ENCODE peak calls at places on chromosomes 2 and 18, in ten cellular contexts. One of them, this sample, is unnamed.

GRCh38 chr2:159138642-159139182 is 147.8 kb downstream of the WDSUB1 start:
- DNase-seq in cardiac fibroblast: no peak
- DNase-seq in A549: no peak
- DNase-seq in GM23338: no peak
- DNase-seq in H1: no peak
- DNase-seq in epithelial cell of esophagus: peak; percentile 28
- DNase-seq in bronchial epithelial cell: no peak
- DNase-seq in choroid plexus epithelial cell: peak; percentile 31
- DNase-seq in colonic mucosa: no peak
- DNase-seq in psoas muscle: no peak
- DNase-seq in this sample: no peak

GRCh38 chr2:10820562-10820961 is 8.0 kb upstream of the PDIA6 start:
- DNase-seq in cardiac fibroblast: no peak
- DNase-seq in A549: no peak
- DNase-seq in GM23338: no peak
- DNase-seq in H1: no peak
- DNase-seq in epithelial cell of esophagus: no peak
- DNase-seq in bronchial epithelial cell: no peak
- DNase-seq in choroid plexus epithelial cell: no peak
- DNase-seq in colonic mucosa: no peak
- DNase-seq in psoas muscle: no peak
- DNase-seq in this sample: no peak

GRCh38 chr2:121969155-121969554 is 213.7 kb downstream of the TSN start:
- DNase-seq in cardiac fibroblast: peak; percentile 70
- DNase-seq in A549: no peak
- DNase-seq in GM23338: no peak
- DNase-seq in H1: no peak
- DNase-seq in epithelial cell of esophagus: no peak
- DNase-seq in bronchial epithelial cell: no peak
- DNase-seq in choroid plexus epithelial cell: no peak
- DNase-seq in colonic mucosa: no peak
- DNase-seq in psoas muscle: peak; percentile 44
- DNase-seq in this sample: no peak

GRCh38 chr2:33247325-33247724 is 229.1 kb upstream of the RASGRP3 start:
- DNase-seq in cardiac fibroblast: peak; percentile 53
- DNase-seq in A549: no peak
- DNase-seq in GM23338: no peak
- DNase-seq in H1: no peak
- DNase-seq in epithelial cell of esophagus: no peak
- DNase-seq in bronchial epithelial cell: no peak
- DNase-seq in choroid plexus epithelial cell: peak; percentile 40
- DNase-seq in colonic mucosa: no peak
- DNase-seq in psoas muscle: no peak
- DNase-seq in this sample: no peak

GRCh38 chr2:119367472-119368099 is 809 bp downstream of the DBI start:
- DNase-seq in cardiac fibroblast: peak; percentile 12
- DNase-seq in A549: peak; percentile 45
- DNase-seq in GM23338: peak; percentile 80
- DNase-seq in H1: peak; percentile 75
- DNase-seq in epithelial cell of esophagus: peak; percentile 30
- DNase-seq in bronchial epithelial cell: no peak
- DNase-seq in choroid plexus epithelial cell: peak; percentile 12
- DNase-seq in colonic mucosa: peak; percentile 84
- DNase-seq in psoas muscle: peak; percentile 69
- DNase-seq in this sample: peak; percentile 64

GRCh38 chr2:168254158-168254935 is 7.0 kb upstream of the STK39 start:
- DNase-seq in cardiac fibroblast: no peak
- DNase-seq in A549: no peak
- DNase-seq in GM23338: no peak
- DNase-seq in H1: no peak
- DNase-seq in epithelial cell of esophagus: peak; percentile 54
- DNase-seq in bronchial epithelial cell: peak; percentile 55
- DNase-seq in choroid plexus epithelial cell: peak; percentile 38
- DNase-seq in colonic mucosa: no peak
- DNase-seq in psoas muscle: no peak
- DNase-seq in this sample: no peak

GRCh38 chr18:66440433-66440832 is 163.5 kb downstream of the CDH19 start:
- DNase-seq in cardiac fibroblast: no peak
- DNase-seq in A549: no peak
- DNase-seq in GM23338: no peak
- DNase-seq in H1: no peak
- DNase-seq in epithelial cell of esophagus: no peak
- DNase-seq in bronchial epithelial cell: no peak
- DNase-seq in choroid plexus epithelial cell: no peak
- DNase-seq in colonic mucosa: no peak
- DNase-seq in psoas muscle: no peak
- DNase-seq in this sample: no peak

GRCh38 chr2:233794128-233794658 is 16.1 kb downstream of the MROH2A start:
- DNase-seq in cardiac fibroblast: no peak
- DNase-seq in A549: no peak
- DNase-seq in GM23338: no peak
- DNase-seq in H1: peak; percentile 10
- DNase-seq in epithelial cell of esophagus: no peak
- DNase-seq in bronchial epithelial cell: no peak
- DNase-seq in choroid plexus epithelial cell: no peak
- DNase-seq in colonic mucosa: peak; percentile 15
- DNase-seq in psoas muscle: no peak
- DNase-seq in this sample: no peak

GRCh38 chr2:222303828-222304736 is 5.3 kb upstream of the PAX3 start:
- DNase-seq in cardiac fibroblast: no peak
- DNase-seq in A549: no peak
- DNase-seq in GM23338: peak; percentile 59
- DNase-seq in H1: peak; percentile 64
- DNase-seq in epithelial cell of esophagus: no peak
- DNase-seq in bronchial epithelial cell: no peak
- DNase-seq in choroid plexus epithelial cell: no peak
- DNase-seq in colonic mucosa: no peak
- DNase-seq in psoas muscle: no peak
- DNase-seq in this sample: no peak

GRCh38 chr2:64124168-64124567 is 20.1 kb downstream of the PELI1 start:
- DNase-seq in cardiac fibroblast: no peak
- DNase-seq in A549: no peak
- DNase-seq in GM23338: no peak
- DNase-seq in H1: no peak
- DNase-seq in epithelial cell of esophagus: no peak
- DNase-seq in bronchial epithelial cell: no peak
- DNase-seq in choroid plexus epithelial cell: no peak
- DNase-seq in colonic mucosa: no peak
- DNase-seq in psoas muscle: no peak
- DNase-seq in this sample: no peak

GRCh38 chr2:190023860-190024259 is 38.7 kb downstream of the MSTN start:
- DNase-seq in cardiac fibroblast: peak; percentile 61
- DNase-seq in A549: peak; percentile 13
- DNase-seq in GM23338: peak; percentile 80
- DNase-seq in H1: no peak
- DNase-seq in epithelial cell of esophagus: peak; percentile 77
- DNase-seq in bronchial epithelial cell: peak; percentile 67
- DNase-seq in choroid plexus epithelial cell: peak; percentile 69
- DNase-seq in colonic mucosa: no peak
- DNase-seq in psoas muscle: no peak
- DNase-seq in this sample: peak; percentile 48

GRCh38 chr2:180507028-180507427 is 473.4 kb upstream of the UBE2E3 start:
- DNase-seq in cardiac fibroblast: no peak
- DNase-seq in A549: no peak
- DNase-seq in GM23338: no peak
- DNase-seq in H1: no peak
- DNase-seq in epithelial cell of esophagus: peak; percentile 87
- DNase-seq in bronchial epithelial cell: peak; percentile 81
- DNase-seq in choroid plexus epithelial cell: peak; percentile 36
- DNase-seq in colonic mucosa: no peak
- DNase-seq in psoas muscle: no peak
- DNase-seq in this sample: no peak

GRCh38 chr2:201797175-201797840 is 9.0 kb upstream of the CDK15 start:
- DNase-seq in cardiac fibroblast: peak; percentile 15
- DNase-seq in A549: no peak
- DNase-seq in GM23338: no peak
- DNase-seq in H1: no peak
- DNase-seq in epithelial cell of esophagus: peak; percentile 35
- DNase-seq in bronchial epithelial cell: peak; percentile 41
- DNase-seq in choroid plexus epithelial cell: peak; percentile 42
- DNase-seq in colonic mucosa: no peak
- DNase-seq in psoas muscle: no peak
- DNase-seq in this sample: no peak

GRCh38 chr18:24427484-24427883 is 1.0 kb downstream of the IMPACT start:
- DNase-seq in cardiac fibroblast: peak; percentile 33
- DNase-seq in A549: no peak
- DNase-seq in GM23338: peak; percentile 8
- DNase-seq in H1: no peak
- DNase-seq in epithelial cell of esophagus: peak; percentile 37
- DNase-seq in bronchial epithelial cell: peak; percentile 23
- DNase-seq in choroid plexus epithelial cell: peak; percentile 55
- DNase-seq in colonic mucosa: no peak
- DNase-seq in psoas muscle: no peak
- DNase-seq in this sample: peak; percentile 27
- H3K4me3 ChIP-seq in cardiac fibroblast: peak overlapping the region; percentile 67
- H3K4me3 ChIP-seq in A549: peak overlapping the region; percentile 71
- H3K4me3 ChIP-seq in GM23338: peak overlapping the region; percentile 87
- H3K4me3 ChIP-seq in H1: peak overlapping the region; percentile 83
- H3K4me3 ChIP-seq in epithelial cell of esophagus: peak overlapping the region; percentile 69
- H3K4me3 ChIP-seq in bronchial epithelial cell: peak overlapping the region; percentile 80
- H3K4me3 ChIP-seq in choroid plexus epithelial cell: peak overlapping the region; percentile 85
- H3K4me3 ChIP-seq in colonic mucosa: peak overlapping the region; percentile 96
- H3K4me3 ChIP-seq in psoas muscle: peak overlapping the region; percentile 96
- H3K4me3 ChIP-seq in this sample: peak overlapping the region; percentile 95

DNA sequence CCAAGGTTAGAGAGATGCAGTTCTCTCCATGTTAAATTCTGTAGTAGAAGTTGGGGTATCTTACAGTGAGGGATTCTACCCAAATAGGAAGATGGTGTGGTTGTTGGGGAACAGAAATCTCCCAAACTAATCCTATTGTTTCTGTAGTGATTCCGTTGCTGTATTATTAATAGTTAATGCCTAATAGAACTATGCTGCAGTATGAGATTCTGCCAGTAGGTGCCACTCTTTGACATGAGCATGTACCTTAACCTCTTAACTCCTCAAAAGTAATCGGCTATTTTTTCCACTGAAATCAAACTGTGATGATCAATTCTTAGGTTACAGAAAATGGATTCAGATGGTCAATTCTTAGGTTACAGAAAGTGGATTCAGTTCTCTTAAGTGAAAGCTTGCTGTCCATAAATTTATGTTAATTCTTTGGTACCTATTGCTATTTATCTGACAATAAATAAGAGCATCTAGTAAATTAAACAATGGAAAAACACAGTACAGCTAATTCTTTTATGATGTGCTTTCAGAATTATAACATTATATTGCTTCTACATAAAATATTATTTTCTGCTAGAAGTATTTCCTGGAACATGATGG is 97.9 kb upstream of the DLX2 start:
- DNase-seq in cardiac fibroblast: peak; percentile 57
- DNase-seq in A549: no peak
- DNase-seq in GM23338: peak; percentile 78
- DNase-seq in H1: peak; percentile 79
- DNase-seq in epithelial cell of esophagus: peak; percentile 56
- DNase-seq in bronchial epithelial cell: peak; percentile 67
- DNase-seq in choroid plexus epithelial cell: peak; percentile 80
- DNase-seq in colonic mucosa: peak; percentile 49
- DNase-seq in psoas muscle: no peak
- DNase-seq in this sample: peak; percentile 35
- TF ChIP-seq CTCF in cardiac fibroblast: peak; percentile 75
- TF ChIP-seq CTCF in A549: peak; percentile 40
- TF ChIP-seq CTCF in GM23338: peak; percentile 71
- TF ChIP-seq CTCF in H1: no peak
- TF ChIP-seq CTCF in epithelial cell of esophagus: peak; percentile 40
- TF ChIP-seq CTCF in bronchial epithelial cell: peak; percentile 46
- TF ChIP-seq CTCF in choroid plexus epithelial cell: peak; percentile 76
- TF ChIP-seq CTCF in colonic mucosa: peak; percentile 38
- TF ChIP-seq CTCF in psoas muscle: peak; percentile 51
- TF ChIP-seq CTCF in this sample: peak; percentile 23

GRCh38 chr18:51656249-51656648 is 458.8 kb upstream of the MEX3C start:
- DNase-seq in cardiac fibroblast: no peak
- DNase-seq in A549: no peak
- DNase-seq in GM23338: no peak
- DNase-seq in H1: no peak
- DNase-seq in epithelial cell of esophagus: no peak
- DNase-seq in bronchial epithelial cell: no peak
- DNase-seq in choroid plexus epithelial cell: no peak
- DNase-seq in colonic mucosa: no peak
- DNase-seq in psoas muscle: no peak
- DNase-seq in this sample: no peak

GRCh38 chr18:51664236-51664635 is 466.8 kb upstream of the MEX3C start:
- DNase-seq in cardiac fibroblast: no peak
- DNase-seq in A549: no peak
- DNase-seq in GM23338: no peak
- DNase-seq in H1: no peak
- DNase-seq in epithelial cell of esophagus: no peak
- DNase-seq in bronchial epithelial cell: no peak
- DNase-seq in choroid plexus epithelial cell: no peak
- DNase-seq in colonic mucosa: no peak
- DNase-seq in psoas muscle: no peak
- DNase-seq in this sample: no peak

GRCh38 chr18:51658436-51658835 is 461.0 kb upstream of the MEX3C start:
- DNase-seq in cardiac fibroblast: no peak
- DNase-seq in A549: no peak
- DNase-seq in GM23338: no peak
- DNase-seq in H1: no peak
- DNase-seq in epithelial cell of esophagus: no peak
- DNase-seq in bronchial epithelial cell: no peak
- DNase-seq in choroid plexus epithelial cell: no peak
- DNase-seq in colonic mucosa: no peak
- DNase-seq in psoas muscle: no peak
- DNase-seq in this sample: no peak

GRCh38 chr18:51660316-51660715 is 462.8 kb upstream of the MEX3C start:
- DNase-seq in cardiac fibroblast: no peak
- DNase-seq in A549: no peak
- DNase-seq in GM23338: no peak
- DNase-seq in H1: no peak
- DNase-seq in epithelial cell of esophagus: peak; percentile 63
- DNase-seq in bronchial epithelial cell: no peak
- DNase-seq in choroid plexus epithelial cell: no peak
- DNase-seq in colonic mucosa: no peak
- DNase-seq in psoas muscle: no peak
- DNase-seq in this sample: no peak

GRCh38 chr18:51659781-51660180 is 462.3 kb upstream of the MEX3C start:
- DNase-seq in cardiac fibroblast: no peak
- DNase-seq in A549: no peak
- DNase-seq in GM23338: no peak
- DNase-seq in H1: no peak
- DNase-seq in epithelial cell of esophagus: no peak
- DNase-seq in bronchial epithelial cell: no peak
- DNase-seq in choroid plexus epithelial cell: no peak
- DNase-seq in colonic mucosa: no peak
- DNase-seq in psoas muscle: no peak
- DNase-seq in this sample: no peak
- H3K4me3 ChIP-seq in cardiac fibroblast: no peak overlapping the region
- H3K4me3 ChIP-seq in A549: no peak overlapping the region
- H3K4me3 ChIP-seq in GM23338: no peak overlapping the region
- H3K4me3 ChIP-seq in H1: no peak overlapping the region
- H3K4me3 ChIP-seq in epithelial cell of esophagus: no peak overlapping the region
- H3K4me3 ChIP-seq in bronchial epithelial cell: no peak overlapping the region
- H3K4me3 ChIP-seq in choroid plexus epithelial cell: no peak overlapping the region
- H3K4me3 ChIP-seq in colonic mucosa: no peak overlapping the region
- H3K4me3 ChIP-seq in psoas muscle: no peak overlapping the region
- H3K4me3 ChIP-seq in this sample: no peak overlapping the region

DNA sequence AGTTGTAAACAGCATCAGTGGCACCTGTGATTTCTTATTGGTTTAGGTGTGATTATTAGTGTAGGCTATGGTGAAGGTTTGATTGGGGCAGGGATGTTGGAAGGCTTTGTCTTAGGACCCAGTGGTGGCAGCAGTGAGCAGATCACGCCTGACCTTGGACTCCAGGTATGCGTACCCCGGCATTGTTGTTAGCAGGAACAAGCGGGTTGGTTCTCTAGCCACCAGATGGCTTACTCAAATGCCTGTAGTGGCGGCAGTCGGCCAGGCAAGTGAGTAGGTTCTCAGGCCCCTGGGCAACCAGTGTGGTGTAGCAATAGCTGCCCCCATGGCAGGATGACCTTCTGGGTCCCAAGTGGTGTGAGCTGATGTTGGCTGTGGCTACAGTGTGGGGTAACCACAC is 558.3 kb downstream of the KCNJ3 start:
- DNase-seq in cardiac fibroblast: no peak
- DNase-seq in A549: no peak
- DNase-seq in GM23338: peak; percentile 65
- DNase-seq in H1: peak; percentile 46
- DNase-seq in epithelial cell of esophagus: peak; percentile 0
- DNase-seq in bronchial epithelial cell: no peak
- DNase-seq in choroid plexus epithelial cell: no peak
- DNase-seq in colonic mucosa: no peak
- DNase-seq in psoas muscle: no peak
- DNase-seq in this sample: peak; percentile 8
- TF ChIP-seq CTCF in cardiac fibroblast: no peak
- TF ChIP-seq CTCF in A549: no peak
- TF ChIP-seq CTCF in GM23338: peak; percentile 57
- TF ChIP-seq CTCF in H1: peak; percentile 31
- TF ChIP-seq CTCF in epithelial cell of esophagus: no peak
- TF ChIP-seq CTCF in bronchial epithelial cell: no peak
- TF ChIP-seq CTCF in choroid plexus epithelial cell: no peak
- TF ChIP-seq CTCF in colonic mucosa: no peak
- TF ChIP-seq CTCF in psoas muscle: no peak
- TF ChIP-seq CTCF in this sample: no peak

This sample was measured in GM12865.